ENCODE peak calls at places on chromosome 16, in seven cellular contexts. Y is T follicular helper cell; K is EL; B is HEK293T; W is stimulated activated CD4-positive, alpha-beta T cell treated with anti-CD3 and anti-CD28 coated beads, Interleukin-4, amount 100 ng/mL, for 48 hours; G is mesothelial cell of epicardium; H is HCEC 1CT. P is an unnamed sample.

GRCh38 chr16:21704733-21705132 is 41.0 kb downstream of the OTOA start:
- DNase-seq in Y (no peak), K (no peak), B (no peak), W (no peak), G (no peak), H (no peak), P (no peak)

GRCh38 chr16:56643080-56643778 is 4.8 kb downstream of the MT1A start:
- DNase-seq in Y (peak; percentile 52), K (peak; percentile 55), B (no peak), W (peak; percentile 79), G (no peak), H (peak; percentile 46), P (peak; percentile 93)

GRCh38 chr16:84583995-84584394 is 33.9 kb downstream of the COTL1 start:
- DNase-seq in Y (no peak), K (no peak), B (no peak), W (no peak), G (no peak), H (no peak), P (no peak)

GRCh38 chr16:89013111-89013510 is 36.1 kb upstream of the CBFA2T3 start:
- DNase-seq in Y (no peak), K (no peak), B (no peak), W (no peak), G (no peak), H (no peak), P (no peak)

GRCh38 chr16:86942469-86943175 is 364.3 kb downstream of the FOXL1 start:
- DNase-seq in Y (no peak), K (peak; percentile 46), B (no peak), W (no peak), G (no peak), H (peak; percentile 84), P (peak; percentile 28)

GRCh38 chr16:67230809-67231660 is 4.1 kb downstream of the TMEM208 start:
- DNase-seq in Y (no peak), K (no peak), B (no peak), W (no peak), G (no peak), H (no peak), P (no peak)

GRCh38 chr16:48365601-48366164 is 19.5 kb downstream of the SIAH1 start:
- DNase-seq in Y (peak; percentile 42), K (peak; percentile 89), B (peak; percentile 82), W (peak; percentile 80), G (peak; percentile 78), H (peak; percentile 91), P (peak; percentile 97)

GRCh38 chr16:58021661-58022551 is 3.6 kb upstream of the MMP15 start:
- DNase-seq in Y (no peak), K (peak; percentile 76), B (no peak), W (no peak), G (no peak), H (peak; percentile 62), P (no peak)

GRCh38 chr16:73483934-73484712 is 436.2 kb upstream of the ZFHX3 start:
- DNase-seq in Y (no peak), K (peak; percentile 4), B (no peak), W (no peak), G (peak; percentile 10), H (no peak), P (no peak)

GRCh38 chr16:51753382-51753781 is 602.3 kb upstream of the SALL1 start:
- DNase-seq in Y (no peak), K (no peak), B (no peak), W (no peak), G (no peak), H (no peak), P (no peak)

GRCh38 chr16:56981729-56982271 is 7.6 kb upstream of the NLRC5 start:
- DNase-seq in Y (no peak), K (no peak), B (no peak), W (no peak), G (no peak), H (no peak), P (no peak)

GRCh38 chr16:58197314-58198012 is 443 bp downstream of the CSNK2A2 start:
- DNase-seq in Y (no peak), K (no peak), B (peak; percentile 35), W (no peak), G (no peak), H (no peak), P (no peak)

GRCh38 chr16:85521737-85522042 is 91.4 kb upstream of the GSE1 start:
- DNase-seq in Y (no peak), K (no peak), B (no peak), W (no peak), G (peak; percentile 75), H (no peak), P (no peak)

GRCh38 chr16:73523209-73523608 is 475.3 kb upstream of the ZFHX3 start:
- DNase-seq in Y (no peak), K (no peak), B (no peak), W (no peak), G (no peak), H (no peak), P (no peak)

GRCh38 chr16:89921131-89921698 is 1.9 kb upstream of the TUBB3 start:
- DNase-seq in Y (no peak), K (no peak), B (no peak), W (no peak), G (no peak), H (no peak), P (peak; percentile 64)

GRCh38 chr16:30084816-30085159 is 6.9 kb downstream of the TBX6 start:
- DNase-seq in Y (no peak), K (no peak), B (no peak), W (no peak), G (no peak), H (no peak), P (peak; percentile 86)

GRCh38 chr16:57624806-57625500 is 3.5 kb upstream of the ADGRG1 start:
- DNase-seq in Y (no peak), K (no peak), B (no peak), W (no peak), G (no peak), H (no peak), P (peak; percentile 59)

GRCh38 chr16:997440-998051 is 16.0 kb downstream of the SOX8 start:
- DNase-seq in Y (peak; percentile 36), K (peak; percentile 73), B (no peak), W (peak; percentile 37), G (peak; percentile 69), H (no peak), P (peak; percentile 71)

GRCh38 chr16:22217890-22218730 is 12.0 kb downstream of the EEF2K start:
- DNase-seq in Y (no peak), K (no peak), B (no peak), W (no peak), G (no peak), H (no peak), P (peak; percentile 85)

GRCh38 chr16:12538667-12539081 is 265.0 kb downstream of the CPPED1 start:
- DNase-seq in Y (no peak), K (no peak), B (no peak), W (no peak), G (no peak), H (no peak), P (no peak)

P was measured in aorta.